ENCODE peak calls at places on chromosomes 7 and 10, in eight cellular contexts. One of them, this sample, is unnamed.

GRCh38 chr7:140611641-140612040 is 29.0 kb downstream of the DENND2A start:
- DNase-seq in tibial artery: no peak
- DNase-seq in cardiac fibroblast: no peak
- DNase-seq in sigmoid colon: no peak
- DNase-seq in AG10803: peak
- DNase-seq in IMR-90: no peak
- DNase-seq in uterus: no peak
- DNase-seq in astrocyte of the cerebellum: peak
- DNase-seq in this sample: no peak

GRCh38 chr10:11298116-11298515 is 280.4 kb downstream of the CELF2 start:
- DNase-seq in tibial artery: no peak
- DNase-seq in astrocyte of the cerebellum: no peak
- DNase-seq in IMR-90: no peak
- DNase-seq in sigmoid colon: no peak
- DNase-seq in AG10803: no peak
- DNase-seq in cardiac fibroblast: peak
- DNase-seq in uterus: no peak
- DNase-seq in this sample: no peak

GRCh38 chr7:127983804-127984332 is 47.4 kb downstream of the LRRC4 start:
- DNase-seq in cardiac fibroblast: peak
- DNase-seq in AG10803: no peak
- DNase-seq in tibial artery: no peak
- DNase-seq in IMR-90: peak
- DNase-seq in sigmoid colon: no peak
- DNase-seq in uterus: no peak
- DNase-seq in astrocyte of the cerebellum: no peak
- DNase-seq in this sample: peak

GRCh38 chr7:19284136-19284535 is 138.9 kb upstream of the FERD3L start:
- DNase-seq in tibial artery: no peak
- DNase-seq in uterus: no peak
- DNase-seq in sigmoid colon: no peak
- DNase-seq in astrocyte of the cerebellum: no peak
- DNase-seq in cardiac fibroblast: peak
- DNase-seq in AG10803: no peak
- DNase-seq in IMR-90: no peak
- DNase-seq in this sample: no peak

GRCh38 chr7:79293655-79294142 is 159.8 kb downstream of the MAGI2 start:
- DNase-seq in uterus: no peak
- DNase-seq in AG10803: no peak
- DNase-seq in IMR-90: peak
- DNase-seq in sigmoid colon: no peak
- DNase-seq in cardiac fibroblast: peak
- DNase-seq in astrocyte of the cerebellum: no peak
- DNase-seq in tibial artery: no peak
- DNase-seq in this sample: peak

GRCh38 chr10:43959854-43960415 is 311.3 kb upstream of the ZNF32 start:
- DNase-seq in uterus: no peak
- DNase-seq in IMR-90: no peak
- DNase-seq in sigmoid colon: no peak
- DNase-seq in AG10803: no peak
- DNase-seq in tibial artery: peak
- DNase-seq in astrocyte of the cerebellum: no peak
- DNase-seq in cardiac fibroblast: no peak
- DNase-seq in this sample: no peak

GRCh38 chr10:36096571-36096970 is 454.5 kb upstream of the FZD8 start:
- DNase-seq in tibial artery: no peak
- DNase-seq in AG10803: peak
- DNase-seq in cardiac fibroblast: peak
- DNase-seq in IMR-90: peak
- DNase-seq in sigmoid colon: no peak
- DNase-seq in astrocyte of the cerebellum: no peak
- DNase-seq in uterus: no peak
- DNase-seq in this sample: peak

GRCh38 chr10:131885391-131886165 is 15.2 kb upstream of the PPP2R2D start:
- DNase-seq in sigmoid colon: peak
- DNase-seq in uterus: peak
- DNase-seq in cardiac fibroblast: peak
- DNase-seq in astrocyte of the cerebellum: no peak
- DNase-seq in AG10803: peak
- DNase-seq in IMR-90: peak
- DNase-seq in tibial artery: peak
- DNase-seq in this sample: peak

GRCh38 chr10:58435297-58435696 is 50.1 kb downstream of the TFAM start:
- DNase-seq in uterus: no peak
- DNase-seq in IMR-90: peak
- DNase-seq in tibial artery: peak
- DNase-seq in sigmoid colon: no peak
- DNase-seq in astrocyte of the cerebellum: peak
- DNase-seq in cardiac fibroblast: peak
- DNase-seq in AG10803: peak
- DNase-seq in this sample: peak

GRCh38 chr7:17347426-17347825 is 49.0 kb downstream of the AHR start:
- DNase-seq in tibial artery: no peak
- DNase-seq in AG10803: no peak
- DNase-seq in uterus: no peak
- DNase-seq in IMR-90: no peak
- DNase-seq in sigmoid colon: no peak
- DNase-seq in cardiac fibroblast: peak
- DNase-seq in astrocyte of the cerebellum: no peak
- DNase-seq in this sample: peak

GRCh38 chr10:71542476-71542875 is 145.8 kb downstream of the CDH23 start:
- DNase-seq in sigmoid colon: no peak
- DNase-seq in tibial artery: no peak
- DNase-seq in IMR-90: no peak
- DNase-seq in cardiac fibroblast: no peak
- DNase-seq in uterus: no peak
- DNase-seq in astrocyte of the cerebellum: no peak
- DNase-seq in AG10803: no peak
- DNase-seq in this sample: no peak

GRCh38 chr7:107494315-107494751 is 24.5 kb downstream of the GPR22 start:
- DNase-seq in IMR-90: peak
- DNase-seq in astrocyte of the cerebellum: no peak
- DNase-seq in cardiac fibroblast: peak
- DNase-seq in AG10803: no peak
- DNase-seq in sigmoid colon: no peak
- DNase-seq in tibial artery: no peak
- DNase-seq in uterus: no peak
- DNase-seq in this sample: no peak

GRCh38 chr10:95845411-95845810 is 62.4 kb upstream of the CC2D2B start:
- DNase-seq in IMR-90: no peak
- DNase-seq in tibial artery: no peak
- DNase-seq in astrocyte of the cerebellum: no peak
- DNase-seq in uterus: no peak
- DNase-seq in cardiac fibroblast: no peak
- DNase-seq in sigmoid colon: no peak
- DNase-seq in AG10803: no peak
- DNase-seq in this sample: no peak

GRCh38 chr10:95840681-95841080 is 67.1 kb upstream of the CC2D2B start:
- DNase-seq in IMR-90: no peak
- DNase-seq in AG10803: no peak
- DNase-seq in uterus: no peak
- DNase-seq in sigmoid colon: no peak
- DNase-seq in astrocyte of the cerebellum: no peak
- DNase-seq in cardiac fibroblast: no peak
- DNase-seq in tibial artery: no peak
- DNase-seq in this sample: no peak

GRCh38 chr10:95837783-95838182 is 70.0 kb upstream of the CC2D2B start:
- DNase-seq in sigmoid colon: no peak
- DNase-seq in astrocyte of the cerebellum: no peak
- DNase-seq in IMR-90: no peak
- DNase-seq in cardiac fibroblast: no peak
- DNase-seq in tibial artery: no peak
- DNase-seq in AG10803: no peak
- DNase-seq in uterus: no peak
- DNase-seq in this sample: no peak

GRCh38 chr10:95840121-95840520 is 67.7 kb upstream of the CC2D2B start:
- DNase-seq in astrocyte of the cerebellum: no peak
- DNase-seq in cardiac fibroblast: no peak
- DNase-seq in IMR-90: no peak
- DNase-seq in uterus: no peak
- DNase-seq in sigmoid colon: no peak
- DNase-seq in tibial artery: no peak
- DNase-seq in AG10803: no peak
- DNase-seq in this sample: peak

GRCh38 chr10:95841711-95842498 is 65.9 kb upstream of the CC2D2B start:
- DNase-seq in uterus: no peak
- DNase-seq in tibial artery: no peak
- DNase-seq in IMR-90: peak
- DNase-seq in cardiac fibroblast: peak
- DNase-seq in sigmoid colon: no peak
- DNase-seq in astrocyte of the cerebellum: peak
- DNase-seq in AG10803: peak
- DNase-seq in this sample: peak
- TF ChIP-seq CTCF in uterus: peak
- TF ChIP-seq CTCF in tibial artery: peak
- TF ChIP-seq CTCF in IMR-90: peak
- TF ChIP-seq CTCF in cardiac fibroblast: peak
- TF ChIP-seq CTCF in sigmoid colon: peak
- TF ChIP-seq CTCF in astrocyte of the cerebellum: peak
- TF ChIP-seq CTCF in AG10803: peak
- TF ChIP-seq CTCF in this sample: peak

DNA sequence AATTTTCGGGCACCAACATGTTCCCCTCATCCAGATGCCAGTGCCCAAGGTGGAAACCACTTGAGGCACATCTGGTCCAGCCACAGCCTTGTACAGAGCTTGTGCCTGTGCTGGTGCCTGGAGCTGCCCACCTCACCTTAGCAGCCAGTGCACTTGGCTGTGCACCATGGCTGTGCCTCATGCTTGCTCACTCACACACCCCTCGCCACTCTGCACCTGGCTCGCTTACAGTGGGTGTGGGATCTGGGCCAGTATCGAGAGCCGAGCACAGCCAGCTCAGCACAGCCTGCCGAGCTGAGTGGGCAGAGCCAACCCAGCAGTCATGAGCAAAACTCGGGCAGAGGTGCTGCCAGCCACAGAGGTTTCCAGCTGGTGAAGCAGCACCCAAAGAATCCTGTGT is 139.9 kb upstream of the NUPR2 start:
- DNase-seq in tibial artery: no peak
- DNase-seq in sigmoid colon: no peak
- DNase-seq in AG10803: no peak
- DNase-seq in cardiac fibroblast: no peak
- DNase-seq in astrocyte of the cerebellum: no peak
- DNase-seq in IMR-90: no peak
- DNase-seq in uterus: no peak
- DNase-seq in this sample: no peak
- H3K4me3 ChIP-seq in tibial artery: no peak
- H3K4me3 ChIP-seq in sigmoid colon: no peak
- H3K4me3 ChIP-seq in AG10803: no peak
- H3K4me3 ChIP-seq in cardiac fibroblast: no peak
- H3K4me3 ChIP-seq in astrocyte of the cerebellum: no peak
- H3K4me3 ChIP-seq in IMR-90: no peak
- H3K4me3 ChIP-seq in uterus: no peak
- H3K4me3 ChIP-seq in this sample: no peak

GRCh38 chr7:73723813-73724212 is 4.3 kb upstream of the STX1A start:
- DNase-seq in IMR-90: no peak
- DNase-seq in cardiac fibroblast: no peak
- DNase-seq in astrocyte of the cerebellum: no peak
- DNase-seq in AG10803: no peak
- DNase-seq in tibial artery: no peak
- DNase-seq in sigmoid colon: no peak
- DNase-seq in uterus: no peak
- DNase-seq in this sample: no peak

GRCh38 chr7:73722785-73723184 is 3.3 kb upstream of the STX1A start:
- DNase-seq in cardiac fibroblast: no peak
- DNase-seq in uterus: no peak
- DNase-seq in AG10803: no peak
- DNase-seq in tibial artery: no peak
- DNase-seq in astrocyte of the cerebellum: no peak
- DNase-seq in IMR-90: no peak
- DNase-seq in sigmoid colon: no peak
- DNase-seq in this sample: no peak

GRCh38 chr7:73728551-73728950 is 9.1 kb upstream of the STX1A start:
- DNase-seq in uterus: no peak
- DNase-seq in tibial artery: no peak
- DNase-seq in cardiac fibroblast: no peak
- DNase-seq in sigmoid colon: no peak
- DNase-seq in astrocyte of the cerebellum: no peak
- DNase-seq in IMR-90: no peak
- DNase-seq in AG10803: no peak
- DNase-seq in this sample: no peak

GRCh38 chr7:73727963-73728362 is 8.5 kb upstream of the STX1A start:
- DNase-seq in astrocyte of the cerebellum: no peak
- DNase-seq in cardiac fibroblast: no peak
- DNase-seq in sigmoid colon: no peak
- DNase-seq in tibial artery: no peak
- DNase-seq in IMR-90: no peak
- DNase-seq in uterus: no peak
- DNase-seq in AG10803: no peak
- DNase-seq in this sample: no peak

DNA sequence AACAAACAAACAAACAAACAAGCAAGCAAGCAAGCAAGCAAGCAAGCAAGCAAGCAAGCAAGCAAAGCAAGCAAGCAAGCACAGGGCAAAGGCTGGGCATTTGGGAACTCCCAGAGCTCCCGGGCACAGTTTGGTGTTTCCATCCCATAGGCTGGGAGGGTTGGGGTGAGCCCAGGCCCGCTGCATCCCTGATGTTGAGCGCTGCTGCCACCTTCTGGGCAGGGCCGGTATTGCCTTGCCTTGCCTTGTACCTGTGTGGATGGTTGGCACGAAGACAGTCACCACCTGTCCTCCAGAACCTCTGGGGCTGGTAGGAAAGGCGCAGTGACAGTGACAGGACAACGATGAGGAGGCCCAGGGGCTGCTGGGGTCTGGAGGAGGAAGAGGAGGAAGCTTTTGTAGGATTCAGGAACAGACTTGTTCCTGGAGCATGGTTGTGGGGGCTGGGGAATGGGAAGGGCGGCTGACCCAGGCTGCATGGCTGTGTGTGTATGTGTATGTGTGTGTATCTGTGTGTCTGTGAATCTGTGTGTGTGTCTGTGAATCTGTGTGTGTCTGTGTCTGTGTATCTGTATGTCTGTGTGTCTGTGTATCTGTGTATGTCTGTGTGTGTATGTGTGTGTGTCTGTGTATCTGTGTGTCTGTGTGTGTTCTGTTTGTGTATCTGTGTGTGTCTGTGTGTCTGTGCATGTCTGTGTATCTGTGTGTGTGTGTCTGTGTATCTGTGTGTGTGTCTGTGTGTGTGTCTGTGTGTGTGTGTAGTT is 6.4 kb upstream of the STX1A start:
- DNase-seq in cardiac fibroblast: peak
- DNase-seq in AG10803: peak
- DNase-seq in IMR-90: peak
- DNase-seq in astrocyte of the cerebellum: no peak
- DNase-seq in uterus: peak
- DNase-seq in sigmoid colon: peak
- DNase-seq in tibial artery: peak
- DNase-seq in this sample: peak
- TF ChIP-seq CTCF in cardiac fibroblast: peak
- TF ChIP-seq CTCF in AG10803: peak
- TF ChIP-seq CTCF in IMR-90: peak
- TF ChIP-seq CTCF in astrocyte of the cerebellum: peak
- TF ChIP-seq CTCF in uterus: peak
- TF ChIP-seq CTCF in sigmoid colon: peak
- TF ChIP-seq CTCF in tibial artery: peak
- TF ChIP-seq CTCF in this sample: peak

DNA sequence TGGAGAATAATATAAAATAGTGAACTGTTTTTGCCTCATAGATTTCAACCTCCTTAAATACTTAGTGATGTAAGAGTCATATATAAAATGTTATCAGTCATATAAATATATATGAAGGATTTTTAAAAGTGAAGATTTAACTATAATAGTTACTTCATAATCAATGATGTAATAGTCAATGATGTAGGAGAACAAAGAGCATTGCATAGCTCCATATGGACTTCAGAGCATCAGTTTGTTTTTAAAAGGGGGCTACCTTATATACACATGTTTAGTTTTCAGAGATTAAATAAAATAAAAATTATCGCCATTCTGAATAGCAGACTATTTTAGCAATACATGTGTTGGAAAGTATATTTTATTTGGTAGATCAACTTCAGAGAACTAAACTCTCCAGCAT is 29.1 kb upstream of the EPC1 start:
- DNase-seq in AG10803: no peak
- DNase-seq in uterus: no peak
- DNase-seq in tibial artery: no peak
- DNase-seq in IMR-90: no peak
- DNase-seq in sigmoid colon: no peak
- DNase-seq in cardiac fibroblast: no peak
- DNase-seq in astrocyte of the cerebellum: no peak
- DNase-seq in this sample: no peak
- H3K4me3 ChIP-seq in AG10803: peak
- H3K4me3 ChIP-seq in uterus: peak
- H3K4me3 ChIP-seq in tibial artery: peak
- H3K4me3 ChIP-seq in IMR-90: peak
- H3K4me3 ChIP-seq in sigmoid colon: peak
- H3K4me3 ChIP-seq in cardiac fibroblast: no peak
- H3K4me3 ChIP-seq in astrocyte of the cerebellum: peak
- H3K4me3 ChIP-seq in this sample: peak

This sample was measured in fibroblast of the aortic adventitia.